ENCODE peak calls at places on chromosomes 1 and 21, in eight cellular contexts. J is iris pigment epithelial cell, W is NCI-H1694, G is choroid plexus epithelial cell, I is T-helper 1 cell, C is mucosa of gallbladder, X is NCI-H2029 treated with DMSO at 0.1 percent for 48 hours, Y is MG63. K is an unnamed sample.

GRCh38 chr1:28126778-28127430 is 38.5 kb upstream of the EYA3 start:
- DNase-seq in C (no peak), J (no peak), Y (no peak), W (no peak), X (no peak), I (no peak), G (no peak), K (no peak)

GRCh38 chr1:201597551-201598230 is 58.8 kb downstream of the NAV1 start:
- DNase-seq in I (no peak), G (no peak), W (no peak), J (no peak), Y (no peak), C (peak; percentile 91), X (peak; percentile 97), K (peak; percentile 67)

GRCh38 chr1:117110774-117111173 is 10.8 kb downstream of the TRIM45 start:
- DNase-seq in C (no peak), I (no peak), J (peak; percentile 76), Y (no peak), G (peak; percentile 31), W (no peak), X (no peak), K (peak; percentile 63)

GRCh38 chr1:164440222-164440621 is 118.8 kb upstream of the PBX1 start:
- DNase-seq in I (no peak), C (peak; percentile 11), W (no peak), G (peak; percentile 66), Y (no peak), J (peak; percentile 12), X (no peak), K (peak; percentile 43)

GRCh38 chr1:54604572-54605370 is 18.6 kb downstream of the FAM151A start:
- DNase-seq in G (no peak), J (no peak), Y (no peak), X (no peak), I (peak; percentile 63), C (no peak), W (no peak), K (peak; percentile 51)

GRCh38 chr1:203153051-203153988 is 22.3 kb downstream of the MYBPH start:
- DNase-seq in Y (no peak), C (no peak), W (no peak), J (peak; percentile 33), I (no peak), G (no peak), X (no peak), K (peak; percentile 72)

GRCh38 chr1:2320760-2321159 is 70.6 kb downstream of the MORN1 start:
- DNase-seq in X (no peak), Y (no peak), J (no peak), C (no peak), G (no peak), W (no peak), I (no peak), K (peak; percentile 65)

GRCh38 chr1:31669786-31670582 is 25.3 kb upstream of the PEF1 start:
- DNase-seq in I (no peak), J (peak; percentile 68), G (peak; percentile 73), C (peak; percentile 88), Y (peak; percentile 56), X (peak; percentile 81), W (peak; percentile 62), K (peak; percentile 75)

GRCh38 chr21:34220556-34221195 is 143.1 kb upstream of the KCNE2 start:
- DNase-seq in X (no peak), Y (no peak), J (no peak), I (no peak), G (no peak), W (no peak), C (no peak), K (no peak)

GRCh38 chr1:205247130-205247921 is 19.6 kb downstream of the TMCC2 start:
- DNase-seq in Y (peak; percentile 64), X (no peak), C (no peak), W (no peak), G (no peak), I (no peak), J (no peak), K (peak; percentile 33)

GRCh38 chr1:90394247-90394646 is 322.9 kb downstream of the BARHL2 start:
- DNase-seq in X (no peak), C (no peak), G (no peak), Y (no peak), W (no peak), J (no peak), I (no peak), K (no peak)

GRCh38 chr1:160256396-160257046 is 5.8 kb downstream of the DCAF8 start:
- DNase-seq in C (no peak), Y (peak; percentile 44), G (peak; percentile 88), I (no peak), X (no peak), W (no peak), J (peak; percentile 90), K (peak; percentile 67)

GRCh38 chr1:40922969-40923368 is 56.5 kb upstream of the CTPS1 start:
- DNase-seq in Y (no peak), J (no peak), W (no peak), G (no peak), I (no peak), C (peak; percentile 41), X (no peak), K (no peak)

GRCh38 chr1:89167590-89168215 is 8.1 kb downstream of the GBP7 start:
- DNase-seq in Y (no peak), W (no peak), G (no peak), C (no peak), X (no peak), J (no peak), I (no peak), K (no peak)

GRCh38 chr21:16347223-16347622 is 617.4 kb downstream of the USP25 start:
- DNase-seq in G (no peak), I (no peak), C (no peak), X (no peak), W (no peak), J (no peak), Y (no peak), K (no peak)

GRCh38 chr1:160062134-160062533 is 7.8 kb downstream of the KCNJ10 start:
- DNase-seq in J (no peak), I (no peak), G (no peak), C (no peak), X (no peak), Y (no peak), W (no peak), K (no peak)

GRCh38 chr1:20119351-20119750 is at the start of gene PLA2G2D:
- DNase-seq in W (no peak), X (no peak), Y (no peak), C (no peak), I (no peak), J (no peak), G (no peak), K (no peak)

GRCh38 chr1:154961497-154962237 is at the start of gene PYGO2:
- DNase-seq in J (peak; percentile 78), X (peak; percentile 12), C (peak; percentile 63), I (peak; percentile 85), G (peak; percentile 78), W (peak; percentile 57), Y (peak; percentile 89), K (peak; percentile 88)

GRCh38 chr1:193406901-193407300 is 220.5 kb upstream of the B3GALT2 start:
- DNase-seq in X (no peak), G (peak; percentile 90), I (peak; percentile 67), Y (no peak), J (peak; percentile 85), W (peak; percentile 38), C (no peak), K (peak; percentile 22)

GRCh38 chr21:15291621-15292266 is 226.9 kb upstream of the NRIP1 start:
- DNase-seq in Y (no peak), W (no peak), X (no peak), C (no peak), I (no peak), G (no peak), J (no peak), K (no peak)

GRCh38 chr1:206472454-206472853 is 2.2 kb downstream of the IKBKE start:
- DNase-seq in X (no peak), W (no peak), C (no peak), J (peak; percentile 96), I (peak; percentile 64), G (peak; percentile 94), Y (peak; percentile 63), K (peak; percentile 80)

GRCh38 chr1:86018311-86018923 is 138.2 kb downstream of the COL24A1 start:
- DNase-seq in X (peak; percentile 52), C (peak; percentile 16), I (peak; percentile 2), W (peak; percentile 41), G (peak; percentile 51), Y (no peak), J (peak; percentile 25), K (peak; percentile 37)

GRCh38 chr1:206586501-206587445 is 25.5 kb downstream of the EIF2D start:
- DNase-seq in W (no peak), C (no peak), I (no peak), G (no peak), X (no peak), J (no peak), Y (no peak), K (no peak)

K was measured in Daoy.